ENCODE peak calls at places on chromosome 19, in five cellular contexts. R is HL-60; M is hypothalamus; Q is kidney glomerular epithelial cell; C is stimulated activated CD4-positive, alpha-beta T cell treated with anti-CD3 and anti-CD28 coated beads, Interleukin-4, amount 100 ng/mL, for 48 hours. Z is an unnamed sample.

GRCh38 chr19:48102870-48103751 is 7.5 kb downstream of the PLA2G4C start:
- DNase-seq in R (peak; percentile 30), M (no peak), Q (no peak), C (peak; percentile 25), Z (no peak)

GRCh38 chr19:17642656-17643055 is 45.5 kb downstream of the UNC13A start:
- DNase-seq in R (no peak), M (no peak), Q (no peak), C (no peak), Z (no peak)

GRCh38 chr19:51203941-51204720 is 20.7 kb upstream of the CD33 start:
- DNase-seq in R (no peak), M (no peak), Q (no peak), C (no peak), Z (no peak)

GRCh38 chr19:1882089-1882785 is 3.1 kb downstream of the ABHD17A start:
- DNase-seq in R (no peak), M (peak; percentile 47), Q (no peak), C (no peak), Z (no peak)

GRCh38 chr19:1315470-1316166 is 29.9 kb downstream of the EFNA2 start:
- DNase-seq in R (peak; percentile 28), M (peak; percentile 26), Q (peak; percentile 15), C (peak; percentile 24), Z (no peak)

GRCh38 chr19:38252935-38253691 is 3.1 kb downstream of the PPP1R14A start:
- DNase-seq in R (no peak), M (peak; percentile 86), Q (no peak), C (no peak), Z (no peak)

GRCh38 chr19:51490676-51491075 is 10.9 kb downstream of the SIGLEC12 start:
- DNase-seq in R (no peak), M (no peak), Q (no peak), C (no peak), Z (no peak)

GRCh38 chr19:35555301-35556005 is 8.0 kb downstream of the ATP4A start:
- DNase-seq in R (no peak), M (no peak), Q (no peak), C (no peak), Z (no peak)

GRCh38 chr19:41334793-41335192 is 18.9 kb downstream of the TGFB1 start:
- DNase-seq in R (no peak), M (no peak), Q (no peak), C (no peak), Z (no peak)

GRCh38 chr19:17385878-17386611 is 8.0 kb downstream of the CCDC194 start:
- DNase-seq in R (peak; percentile 48), M (no peak), Q (no peak), C (peak; percentile 59), Z (peak; percentile 49)

GRCh38 chr19:49186108-49186507 is 28.5 kb downstream of the TRPM4 start:
- DNase-seq in R (no peak), M (no peak), Q (no peak), C (no peak), Z (no peak)

GRCh38 chr19:53254451-53255341 is at the start of gene ZNF677:
- DNase-seq in R (peak; percentile 63), M (peak; percentile 83), Q (peak; percentile 27), C (peak; percentile 65), Z (peak; percentile 74)

GRCh38 chr19:14102756-14103155 is 12.2 kb upstream of the SAMD1 start:
- DNase-seq in R (no peak), M (no peak), Q (no peak), C (no peak), Z (no peak)

GRCh38 chr19:33890569-33890968 is 93.9 kb downstream of the KCTD15 start:
- DNase-seq in R (no peak), M (no peak), Q (no peak), C (no peak), Z (no peak)

GRCh38 chr19:54921082-54921481 is 15.1 kb downstream of the NCR1 start:
- DNase-seq in R (no peak), M (no peak), Q (no peak), C (no peak), Z (no peak)

GRCh38 chr19:34732548-34733255 is 1.3 kb upstream of the ZNF181 start:
- DNase-seq in R (no peak), M (no peak), Q (no peak), C (no peak), Z (no peak)

GRCh38 chr19:49339364-49340068 is 4.3 kb downstream of the CD37 start:
- DNase-seq in R (no peak), M (no peak), Q (peak; percentile 54), C (no peak), Z (peak; percentile 77)

GRCh38 chr19:3609779-3610719 is 3.4 kb upstream of the TBXA2R start:
- DNase-seq in R (no peak), M (no peak), Q (no peak), C (no peak), Z (no peak)

GRCh38 chr19:46602392-46603194 is 1.5 kb downstream of the CALM3 start:
- DNase-seq in R (no peak), M (no peak), Q (no peak), C (no peak), Z (no peak)

GRCh38 chr19:19820774-19821315 is 705 bp downstream of the ZNF506 start:
- DNase-seq in R (no peak), M (no peak), Q (no peak), C (no peak), Z (no peak)

GRCh38 chr19:2973229-2973628 is 4.1 kb upstream of the TLE6 start:
- DNase-seq in R (no peak), M (no peak), Q (no peak), C (no peak), Z (peak; percentile 66)

GRCh38 chr19:37932985-37933953 is 26.3 kb downstream of the SIPA1L3 start:
- DNase-seq in R (peak; percentile 61), M (no peak), Q (peak; percentile 74), C (no peak), Z (no peak)

GRCh38 chr19:808176-808741 is 11.0 kb downstream of the PTBP1 start:
- DNase-seq in R (peak; percentile 44), M (no peak), Q (no peak), C (no peak), Z (no peak)

GRCh38 chr19:4372630-4373367 is 27.5 kb downstream of the SH3GL1 start:
- DNase-seq in R (no peak), M (no peak), Q (no peak), C (no peak), Z (no peak)

Z was measured in tibial nerve.